ENCODE peak calls at places on chromosome 10, in seven cellular contexts. One of them, this sample, is unnamed.

GRCh38 chr10:72642318-72642717 is 16.4 kb upstream of the MICU1 start:
- DNase-seq in K562: no peak
- DNase-seq in A549: no peak
- DNase-seq in HepG2: no peak
- DNase-seq in sigmoid colon: no peak
- DNase-seq in tibial nerve: no peak
- DNase-seq in SK-N-SH: no peak
- DNase-seq in this sample: no peak

GRCh38 chr10:62456611-62457101 is 82.5 kb downstream of the ZNF365 start:
- DNase-seq in HepG2: no peak
- DNase-seq in K562: no peak
- DNase-seq in SK-N-SH: no peak
- DNase-seq in sigmoid colon: no peak
- DNase-seq in tibial nerve: peak
- DNase-seq in A549: no peak
- DNase-seq in this sample: no peak

GRCh38 chr10:12720217-12720981 is 281.1 kb downstream of the CCDC3 start:
- DNase-seq in HepG2: peak
- DNase-seq in K562: no peak
- DNase-seq in sigmoid colon: peak
- DNase-seq in A549: peak
- DNase-seq in tibial nerve: peak
- DNase-seq in SK-N-SH: no peak
- DNase-seq in this sample: no peak

GRCh38 chr10:129756912-129757861 is 206.9 kb downstream of the EBF3 start:
- DNase-seq in tibial nerve: peak
- DNase-seq in HepG2: no peak
- DNase-seq in K562: no peak
- DNase-seq in sigmoid colon: peak
- DNase-seq in A549: no peak
- DNase-seq in SK-N-SH: no peak
- DNase-seq in this sample: peak

GRCh38 chr10:31847518-31847917 is 81.1 kb downstream of the ARHGAP12 start:
- DNase-seq in A549: no peak
- DNase-seq in HepG2: no peak
- DNase-seq in sigmoid colon: no peak
- DNase-seq in K562: no peak
- DNase-seq in tibial nerve: no peak
- DNase-seq in SK-N-SH: no peak
- DNase-seq in this sample: no peak

GRCh38 chr10:78973901-78974408 is 94.8 kb upstream of the ZMIZ1 start:
- DNase-seq in HepG2: peak
- DNase-seq in tibial nerve: peak
- DNase-seq in sigmoid colon: peak
- DNase-seq in SK-N-SH: no peak
- DNase-seq in A549: peak
- DNase-seq in K562: peak
- DNase-seq in this sample: no peak

GRCh38 chr10:126014309-126014708 is 117.9 kb downstream of the FANK1 start:
- DNase-seq in K562: no peak
- DNase-seq in A549: no peak
- DNase-seq in SK-N-SH: no peak
- DNase-seq in sigmoid colon: no peak
- DNase-seq in HepG2: no peak
- DNase-seq in tibial nerve: no peak
- DNase-seq in this sample: no peak

GRCh38 chr10:72889391-72889831 is 4.1 kb upstream of the OIT3 start:
- DNase-seq in tibial nerve: no peak
- DNase-seq in sigmoid colon: no peak
- DNase-seq in A549: no peak
- DNase-seq in K562: no peak
- DNase-seq in HepG2: no peak
- DNase-seq in SK-N-SH: no peak
- DNase-seq in this sample: no peak

GRCh38 chr10:35089641-35090161 is 440 bp downstream of the CUL2 start:
- DNase-seq in SK-N-SH: no peak
- DNase-seq in HepG2: no peak
- DNase-seq in A549: peak
- DNase-seq in sigmoid colon: no peak
- DNase-seq in K562: peak
- DNase-seq in tibial nerve: no peak
- DNase-seq in this sample: no peak

GRCh38 chr10:101839421-101840063 is 4.1 kb downstream of the KCNIP2 start:
- DNase-seq in SK-N-SH: peak
- DNase-seq in tibial nerve: no peak
- DNase-seq in K562: peak
- DNase-seq in HepG2: no peak
- DNase-seq in A549: no peak
- DNase-seq in sigmoid colon: no peak
- DNase-seq in this sample: no peak

GRCh38 chr10:22630229-22631174 is 83.9 kb downstream of the PIP4K2A start:
- DNase-seq in sigmoid colon: no peak
- DNase-seq in SK-N-SH: no peak
- DNase-seq in K562: peak
- DNase-seq in tibial nerve: no peak
- DNase-seq in A549: no peak
- DNase-seq in HepG2: no peak
- DNase-seq in this sample: no peak
- TF ChIP-seq EP300 in sigmoid colon: no peak
- TF ChIP-seq EP300 in SK-N-SH: no peak
- TF ChIP-seq EP300 in K562: peak
- TF ChIP-seq EP300 in tibial nerve: no peak
- TF ChIP-seq EP300 in A549: no peak
- TF ChIP-seq EP300 in HepG2: no peak
- TF ChIP-seq EP300 in this sample: no peak

DNA sequence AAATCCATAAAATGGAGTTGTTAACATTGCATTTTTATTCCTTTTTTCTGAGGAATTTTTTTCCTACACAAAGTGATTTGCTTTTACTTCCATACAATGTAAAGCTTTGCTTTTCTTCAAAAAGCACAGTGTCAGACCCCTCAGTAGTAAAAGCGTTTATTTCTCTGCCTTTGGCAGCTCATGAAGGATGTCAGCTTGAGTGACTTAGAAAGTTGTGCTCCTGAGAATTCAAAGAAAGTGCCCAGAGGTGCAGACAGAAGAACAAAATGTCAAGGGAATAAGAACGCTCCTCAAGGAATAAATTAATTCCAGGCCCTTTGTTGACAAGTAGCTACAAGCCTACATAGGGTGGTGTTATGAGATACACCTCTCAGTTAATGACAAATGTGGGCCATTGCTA is 369.3 kb upstream of the ADARB2 start:
- DNase-seq in A549: no peak
- DNase-seq in tibial nerve: no peak
- DNase-seq in sigmoid colon: no peak
- DNase-seq in HepG2: no peak
- DNase-seq in K562: no peak
- DNase-seq in SK-N-SH: no peak
- DNase-seq in this sample: no peak
- TF ChIP-seq EP300 in A549: no peak
- TF ChIP-seq EP300 in tibial nerve: no peak
- TF ChIP-seq EP300 in sigmoid colon: no peak
- TF ChIP-seq EP300 in HepG2: no peak
- TF ChIP-seq EP300 in K562: no peak
- TF ChIP-seq EP300 in SK-N-SH: no peak
- TF ChIP-seq EP300 in this sample: no peak

DNA sequence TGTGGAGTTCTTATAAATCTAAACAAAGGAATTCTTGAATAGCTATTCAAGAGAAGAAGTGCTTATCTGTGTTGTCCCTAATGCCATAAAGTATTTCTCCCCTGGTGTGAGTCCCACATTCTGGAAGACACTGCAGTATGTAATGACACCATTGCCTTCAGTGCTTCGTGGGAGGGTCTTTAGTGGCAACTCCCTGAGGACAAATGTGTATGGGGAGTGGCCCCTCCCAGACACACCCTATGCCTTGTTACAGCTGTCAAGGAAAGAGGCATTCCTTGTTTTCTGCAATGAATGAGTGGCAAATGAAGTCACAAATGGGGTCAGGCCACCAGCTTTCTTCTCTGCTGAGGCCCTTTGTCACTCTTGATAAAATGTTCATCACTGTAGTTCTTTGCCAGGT is 183.2 kb downstream of the FGFR2 start:
- DNase-seq in K562: no peak
- DNase-seq in A549: no peak
- DNase-seq in HepG2: no peak
- DNase-seq in SK-N-SH: no peak
- DNase-seq in sigmoid colon: no peak
- DNase-seq in tibial nerve: no peak
- DNase-seq in this sample: no peak
- TF ChIP-seq EP300 in K562: no peak
- TF ChIP-seq EP300 in A549: no peak
- TF ChIP-seq EP300 in HepG2: no peak
- TF ChIP-seq EP300 in SK-N-SH: no peak
- TF ChIP-seq EP300 in sigmoid colon: no peak
- TF ChIP-seq EP300 in tibial nerve: no peak
- TF ChIP-seq EP300 in this sample: no peak

DNA sequence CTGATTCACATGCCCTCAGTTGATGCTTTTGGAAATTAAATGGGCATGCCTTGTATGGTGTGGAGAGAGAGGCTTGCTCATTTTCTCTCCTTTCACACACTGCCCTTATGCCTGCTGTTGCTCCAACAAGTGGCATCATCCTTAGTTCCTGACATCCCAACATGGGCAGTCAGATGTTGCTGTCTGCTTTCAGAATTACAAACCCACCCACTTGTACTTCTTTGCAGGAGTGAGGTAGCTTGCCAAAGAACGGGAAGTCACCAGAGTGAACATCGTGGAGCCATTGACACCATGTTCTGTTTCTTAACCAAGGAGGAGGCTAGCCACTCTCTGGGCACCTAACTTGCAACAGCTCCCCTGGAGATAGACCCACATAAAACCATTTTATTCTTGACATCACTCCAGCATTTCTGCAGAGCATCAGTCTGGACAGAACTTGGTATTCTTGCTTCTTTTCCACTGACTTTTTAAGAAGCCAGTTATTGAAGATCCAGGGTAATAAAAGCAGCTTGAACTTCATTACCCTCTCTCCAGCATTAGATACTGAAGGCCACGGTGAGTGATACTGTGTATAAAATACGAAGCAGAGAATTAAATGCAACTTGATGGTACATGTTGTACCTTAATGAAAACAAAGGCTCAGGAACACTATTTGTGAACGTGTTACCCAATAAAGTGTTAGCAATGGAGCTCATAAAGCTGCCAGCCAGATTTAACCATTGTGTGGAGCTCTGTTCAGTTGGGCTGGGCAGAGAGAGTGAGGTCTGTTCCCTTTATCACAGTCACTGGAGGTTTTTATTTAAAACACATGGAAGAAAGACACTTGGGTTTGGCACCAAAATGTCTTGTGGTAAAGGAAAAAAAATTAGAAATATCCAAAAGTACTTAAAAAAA is 195.8 kb upstream of the HABP2 start:
- DNase-seq in SK-N-SH: no peak
- DNase-seq in HepG2: no peak
- DNase-seq in A549: no peak
- DNase-seq in sigmoid colon: peak
- DNase-seq in K562: no peak
- DNase-seq in tibial nerve: no peak
- DNase-seq in this sample: no peak
- TF ChIP-seq EP300 in SK-N-SH: no peak
- TF ChIP-seq EP300 in HepG2: no peak
- TF ChIP-seq EP300 in A549: no peak
- TF ChIP-seq EP300 in sigmoid colon: peak
- TF ChIP-seq EP300 in K562: no peak
- TF ChIP-seq EP300 in tibial nerve: no peak
- TF ChIP-seq EP300 in this sample: no peak

GRCh38 chr10:124174673-124175645 is 81.6 kb upstream of the CHST15 start:
- DNase-seq in A549: no peak
- DNase-seq in HepG2: no peak
- DNase-seq in sigmoid colon: no peak
- DNase-seq in K562: no peak
- DNase-seq in tibial nerve: no peak
- DNase-seq in SK-N-SH: no peak
- DNase-seq in this sample: no peak

GRCh38 chr10:124173298-124173900 is 80.0 kb upstream of the CHST15 start:
- DNase-seq in HepG2: no peak
- DNase-seq in K562: no peak
- DNase-seq in A549: no peak
- DNase-seq in sigmoid colon: no peak
- DNase-seq in tibial nerve: no peak
- DNase-seq in SK-N-SH: no peak
- DNase-seq in this sample: no peak

GRCh38 chr10:124174071-124174566 is 80.7 kb upstream of the CHST15 start:
- DNase-seq in SK-N-SH: no peak
- DNase-seq in A549: no peak
- DNase-seq in HepG2: no peak
- DNase-seq in K562: no peak
- DNase-seq in sigmoid colon: no peak
- DNase-seq in tibial nerve: no peak
- DNase-seq in this sample: no peak

GRCh38 chr10:124171561-124171960 is 78.2 kb upstream of the CHST15 start:
- DNase-seq in A549: no peak
- DNase-seq in SK-N-SH: no peak
- DNase-seq in sigmoid colon: no peak
- DNase-seq in K562: no peak
- DNase-seq in HepG2: no peak
- DNase-seq in tibial nerve: no peak
- DNase-seq in this sample: no peak

DNA sequence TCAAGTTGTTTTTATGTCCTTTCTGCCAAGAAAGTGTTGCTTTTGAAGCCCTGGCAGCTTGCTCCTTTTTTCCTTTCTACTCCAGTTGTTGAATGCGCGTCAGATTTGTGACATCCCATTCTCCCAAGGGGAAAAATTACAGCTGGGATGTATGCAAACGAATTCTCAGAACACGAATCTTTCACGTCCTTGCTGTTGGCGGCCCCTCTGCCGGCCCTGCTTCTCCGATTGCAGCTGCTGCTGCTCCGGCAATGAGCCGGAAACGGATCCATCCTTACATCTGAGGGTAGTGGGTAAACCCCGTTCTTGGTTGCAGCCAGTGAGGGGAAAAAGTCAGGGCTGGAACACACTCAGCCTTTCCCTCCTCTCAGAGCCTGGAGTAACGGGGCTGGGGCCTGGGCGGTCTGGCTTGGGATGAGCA is 78.9 kb upstream of the CHST15 start:
- DNase-seq in A549: no peak
- DNase-seq in SK-N-SH: no peak
- DNase-seq in sigmoid colon: no peak
- DNase-seq in HepG2: no peak
- DNase-seq in tibial nerve: no peak
- DNase-seq in K562: no peak
- DNase-seq in this sample: no peak
- TF ChIP-seq EP300 in A549: no peak
- TF ChIP-seq EP300 in SK-N-SH: no peak
- TF ChIP-seq EP300 in sigmoid colon: no peak
- TF ChIP-seq EP300 in HepG2: no peak
- TF ChIP-seq EP300 in tibial nerve: no peak
- TF ChIP-seq EP300 in K562: no peak
- TF ChIP-seq EP300 in this sample: no peak

This sample was measured in esophagus muscularis mucosa.